ENCODE peak calls at places on chromosome 12, in nine cellular contexts. One of them, this sample, is unnamed.

GRCh38 chr12:13390381-13390856 is 193.9 kb downstream of the EMP1 start:
- DNase-seq in cardiac muscle cell: peak
- DNase-seq in right atrium auricular region: peak
- DNase-seq in gastrocnemius medialis: peak
- DNase-seq in astrocyte of the spinal cord: peak
- DNase-seq in keratinocyte: peak
- DNase-seq in NB4: no peak
- DNase-seq in fibroblast of the aortic adventitia: peak
- DNase-seq in OCI-LY7: no peak
- DNase-seq in this sample: peak

GRCh38 chr12:108337235-108338223 is 1.6 kb downstream of the CMKLR1 start:
- DNase-seq in cardiac muscle cell: peak
- DNase-seq in OCI-LY7: peak
- DNase-seq in fibroblast of the aortic adventitia: no peak
- DNase-seq in keratinocyte: no peak
- DNase-seq in right atrium auricular region: no peak
- DNase-seq in astrocyte of the spinal cord: peak
- DNase-seq in NB4: peak
- DNase-seq in gastrocnemius medialis: no peak
- DNase-seq in this sample: peak

GRCh38 chr12:68871899-68872298 is 61.1 kb downstream of the CPM start:
- DNase-seq in fibroblast of the aortic adventitia: peak
- DNase-seq in cardiac muscle cell: peak
- DNase-seq in astrocyte of the spinal cord: peak
- DNase-seq in right atrium auricular region: no peak
- DNase-seq in OCI-LY7: peak
- DNase-seq in keratinocyte: no peak
- DNase-seq in NB4: peak
- DNase-seq in gastrocnemius medialis: no peak
- DNase-seq in this sample: peak

GRCh38 chr12:63045020-63045860 is 105.8 kb downstream of the AVPR1A start:
- DNase-seq in fibroblast of the aortic adventitia: peak
- DNase-seq in cardiac muscle cell: peak
- DNase-seq in keratinocyte: no peak
- DNase-seq in OCI-LY7: no peak
- DNase-seq in right atrium auricular region: no peak
- DNase-seq in gastrocnemius medialis: no peak
- DNase-seq in NB4: no peak
- DNase-seq in astrocyte of the spinal cord: peak
- DNase-seq in this sample: peak

GRCh38 chr12:75120202-75120774 is 89.4 kb downstream of the KCNC2 start:
- DNase-seq in fibroblast of the aortic adventitia: peak
- DNase-seq in OCI-LY7: no peak
- DNase-seq in cardiac muscle cell: no peak
- DNase-seq in right atrium auricular region: no peak
- DNase-seq in NB4: no peak
- DNase-seq in astrocyte of the spinal cord: peak
- DNase-seq in gastrocnemius medialis: no peak
- DNase-seq in keratinocyte: no peak
- DNase-seq in this sample: no peak

GRCh38 chr12:81207173-81207572 is 129.3 kb downstream of the ACSS3 start:
- DNase-seq in gastrocnemius medialis: no peak
- DNase-seq in keratinocyte: no peak
- DNase-seq in fibroblast of the aortic adventitia: no peak
- DNase-seq in cardiac muscle cell: no peak
- DNase-seq in astrocyte of the spinal cord: no peak
- DNase-seq in right atrium auricular region: no peak
- DNase-seq in NB4: no peak
- DNase-seq in OCI-LY7: no peak
- DNase-seq in this sample: no peak

GRCh38 chr12:130194154-130194553 is 31.9 kb downstream of the FZD10 start:
- DNase-seq in NB4: no peak
- DNase-seq in cardiac muscle cell: no peak
- DNase-seq in astrocyte of the spinal cord: no peak
- DNase-seq in OCI-LY7: no peak
- DNase-seq in fibroblast of the aortic adventitia: no peak
- DNase-seq in right atrium auricular region: peak
- DNase-seq in keratinocyte: no peak
- DNase-seq in gastrocnemius medialis: no peak
- DNase-seq in this sample: no peak

GRCh38 chr12:14211829-14212455 is 153.5 kb upstream of the ATF7IP start:
- DNase-seq in NB4: no peak
- DNase-seq in cardiac muscle cell: no peak
- DNase-seq in right atrium auricular region: no peak
- DNase-seq in gastrocnemius medialis: no peak
- DNase-seq in OCI-LY7: no peak
- DNase-seq in astrocyte of the spinal cord: no peak
- DNase-seq in keratinocyte: no peak
- DNase-seq in fibroblast of the aortic adventitia: no peak
- DNase-seq in this sample: no peak

GRCh38 chr12:6552140-6552551 is 3.7 kb downstream of the IFFO1 start:
- DNase-seq in NB4: no peak
- DNase-seq in keratinocyte: no peak
- DNase-seq in OCI-LY7: no peak
- DNase-seq in astrocyte of the spinal cord: no peak
- DNase-seq in cardiac muscle cell: no peak
- DNase-seq in gastrocnemius medialis: peak
- DNase-seq in right atrium auricular region: no peak
- DNase-seq in fibroblast of the aortic adventitia: peak
- DNase-seq in this sample: no peak

GRCh38 chr12:15274561-15274967 is 47.7 kb upstream of the PTPRO start:
- DNase-seq in NB4: no peak
- DNase-seq in keratinocyte: peak
- DNase-seq in OCI-LY7: no peak
- DNase-seq in astrocyte of the spinal cord: peak
- DNase-seq in right atrium auricular region: no peak
- DNase-seq in gastrocnemius medialis: no peak
- DNase-seq in cardiac muscle cell: no peak
- DNase-seq in fibroblast of the aortic adventitia: no peak
- DNase-seq in this sample: peak

GRCh38 chr12:100248886-100249285 is 18.0 kb downstream of the DEPDC4 start:
- DNase-seq in OCI-LY7: no peak
- DNase-seq in keratinocyte: no peak
- DNase-seq in fibroblast of the aortic adventitia: peak
- DNase-seq in cardiac muscle cell: no peak
- DNase-seq in right atrium auricular region: no peak
- DNase-seq in astrocyte of the spinal cord: no peak
- DNase-seq in NB4: no peak
- DNase-seq in gastrocnemius medialis: no peak
- DNase-seq in this sample: no peak

GRCh38 chr12:6852651-6853354 is 853 bp downstream of the USP5 start:
- DNase-seq in OCI-LY7: peak
- DNase-seq in cardiac muscle cell: peak
- DNase-seq in NB4: peak
- DNase-seq in astrocyte of the spinal cord: peak
- DNase-seq in fibroblast of the aortic adventitia: peak
- DNase-seq in right atrium auricular region: no peak
- DNase-seq in keratinocyte: no peak
- DNase-seq in gastrocnemius medialis: no peak
- DNase-seq in this sample: peak

GRCh38 chr12:1933342-1933992 is 15.0 kb upstream of the CACNA2D4 start:
- DNase-seq in cardiac muscle cell: no peak
- DNase-seq in gastrocnemius medialis: no peak
- DNase-seq in fibroblast of the aortic adventitia: peak
- DNase-seq in OCI-LY7: peak
- DNase-seq in NB4: peak
- DNase-seq in keratinocyte: no peak
- DNase-seq in right atrium auricular region: peak
- DNase-seq in astrocyte of the spinal cord: peak
- DNase-seq in this sample: no peak

GRCh38 chr12:1935242-1935641 is 16.8 kb upstream of the CACNA2D4 start:
- DNase-seq in OCI-LY7: no peak
- DNase-seq in NB4: no peak
- DNase-seq in fibroblast of the aortic adventitia: no peak
- DNase-seq in cardiac muscle cell: no peak
- DNase-seq in right atrium auricular region: no peak
- DNase-seq in gastrocnemius medialis: no peak
- DNase-seq in keratinocyte: no peak
- DNase-seq in astrocyte of the spinal cord: no peak
- DNase-seq in this sample: no peak

GRCh38 chr12:1934068-1934467 is 15.6 kb upstream of the CACNA2D4 start:
- DNase-seq in keratinocyte: no peak
- DNase-seq in NB4: no peak
- DNase-seq in right atrium auricular region: peak
- DNase-seq in gastrocnemius medialis: no peak
- DNase-seq in OCI-LY7: no peak
- DNase-seq in fibroblast of the aortic adventitia: no peak
- DNase-seq in cardiac muscle cell: no peak
- DNase-seq in astrocyte of the spinal cord: no peak
- DNase-seq in this sample: no peak

GRCh38 chr12:1935700-1936378 is 17.4 kb upstream of the CACNA2D4 start:
- DNase-seq in OCI-LY7: no peak
- DNase-seq in cardiac muscle cell: no peak
- DNase-seq in NB4: no peak
- DNase-seq in keratinocyte: no peak
- DNase-seq in astrocyte of the spinal cord: no peak
- DNase-seq in right atrium auricular region: peak
- DNase-seq in fibroblast of the aortic adventitia: no peak
- DNase-seq in gastrocnemius medialis: no peak
- DNase-seq in this sample: no peak

GRCh38 chr12:1934831-1935230 is 16.4 kb upstream of the CACNA2D4 start:
- DNase-seq in gastrocnemius medialis: no peak
- DNase-seq in cardiac muscle cell: no peak
- DNase-seq in right atrium auricular region: no peak
- DNase-seq in astrocyte of the spinal cord: no peak
- DNase-seq in OCI-LY7: no peak
- DNase-seq in fibroblast of the aortic adventitia: no peak
- DNase-seq in NB4: no peak
- DNase-seq in keratinocyte: no peak
- DNase-seq in this sample: no peak
- H3K4me3 ChIP-seq in gastrocnemius medialis: no peak
- H3K4me3 ChIP-seq in cardiac muscle cell: no peak
- H3K4me3 ChIP-seq in right atrium auricular region: no peak
- H3K4me3 ChIP-seq in astrocyte of the spinal cord: no peak
- H3K4me3 ChIP-seq in OCI-LY7: no peak
- H3K4me3 ChIP-seq in fibroblast of the aortic adventitia: no peak
- H3K4me3 ChIP-seq in NB4: no peak
- H3K4me3 ChIP-seq in keratinocyte: no peak
- H3K4me3 ChIP-seq in this sample: no peak

GRCh38 chr12:25250744-25251730 is at the start of gene KRAS:
- DNase-seq in astrocyte of the spinal cord: peak
- DNase-seq in OCI-LY7: peak
- DNase-seq in cardiac muscle cell: peak
- DNase-seq in keratinocyte: peak
- DNase-seq in NB4: peak
- DNase-seq in gastrocnemius medialis: peak
- DNase-seq in fibroblast of the aortic adventitia: peak
- DNase-seq in right atrium auricular region: peak
- DNase-seq in this sample: peak
- TF ChIP-seq CTCF in astrocyte of the spinal cord: no peak
- TF ChIP-seq CTCF in OCI-LY7: no peak
- TF ChIP-seq CTCF in cardiac muscle cell: no peak
- TF ChIP-seq CTCF in keratinocyte: no peak
- TF ChIP-seq CTCF in NB4: no peak
- TF ChIP-seq CTCF in gastrocnemius medialis: no peak
- TF ChIP-seq CTCF in fibroblast of the aortic adventitia: no peak
- TF ChIP-seq CTCF in right atrium auricular region: peak
- TF ChIP-seq CTCF in this sample: no peak

GRCh38 chr12:52091061-52091460 is 11.6 kb downstream of the SMIM41 start:
- DNase-seq in keratinocyte: no peak
- DNase-seq in OCI-LY7: no peak
- DNase-seq in gastrocnemius medialis: no peak
- DNase-seq in fibroblast of the aortic adventitia: no peak
- DNase-seq in NB4: no peak
- DNase-seq in astrocyte of the spinal cord: no peak
- DNase-seq in cardiac muscle cell: no peak
- DNase-seq in right atrium auricular region: no peak
- DNase-seq in this sample: no peak
- H3K4me3 ChIP-seq in keratinocyte: no peak
- H3K4me3 ChIP-seq in OCI-LY7: no peak
- H3K4me3 ChIP-seq in gastrocnemius medialis: no peak
- H3K4me3 ChIP-seq in fibroblast of the aortic adventitia: no peak
- H3K4me3 ChIP-seq in NB4: no peak
- H3K4me3 ChIP-seq in astrocyte of the spinal cord: no peak
- H3K4me3 ChIP-seq in cardiac muscle cell: no peak
- H3K4me3 ChIP-seq in right atrium auricular region: no peak
- H3K4me3 ChIP-seq in this sample: no peak

GRCh38 chr12:9064201-9064814 is 51.4 kb downstream of the A2M start:
- DNase-seq in keratinocyte: no peak
- DNase-seq in OCI-LY7: no peak
- DNase-seq in gastrocnemius medialis: peak
- DNase-seq in astrocyte of the spinal cord: peak
- DNase-seq in right atrium auricular region: peak
- DNase-seq in cardiac muscle cell: peak
- DNase-seq in NB4: peak
- DNase-seq in fibroblast of the aortic adventitia: peak
- DNase-seq in this sample: peak
- TF ChIP-seq CTCF in keratinocyte: peak
- TF ChIP-seq CTCF in OCI-LY7: no peak
- TF ChIP-seq CTCF in gastrocnemius medialis: peak
- TF ChIP-seq CTCF in astrocyte of the spinal cord: peak
- TF ChIP-seq CTCF in right atrium auricular region: peak
- TF ChIP-seq CTCF in cardiac muscle cell: no peak
- TF ChIP-seq CTCF in NB4: no peak
- TF ChIP-seq CTCF in fibroblast of the aortic adventitia: peak
- TF ChIP-seq CTCF in this sample: peak

GRCh38 chr12:82896286-82896685 is 209.6 kb downstream of the TMTC2 start:
- DNase-seq in keratinocyte: no peak
- DNase-seq in OCI-LY7: no peak
- DNase-seq in right atrium auricular region: no peak
- DNase-seq in gastrocnemius medialis: no peak
- DNase-seq in fibroblast of the aortic adventitia: no peak
- DNase-seq in NB4: no peak
- DNase-seq in astrocyte of the spinal cord: no peak
- DNase-seq in cardiac muscle cell: no peak
- DNase-seq in this sample: no peak
- H3K4me3 ChIP-seq in keratinocyte: no peak
- H3K4me3 ChIP-seq in OCI-LY7: no peak
- H3K4me3 ChIP-seq in right atrium auricular region: no peak
- H3K4me3 ChIP-seq in gastrocnemius medialis: no peak
- H3K4me3 ChIP-seq in fibroblast of the aortic adventitia: no peak
- H3K4me3 ChIP-seq in NB4: no peak
- H3K4me3 ChIP-seq in astrocyte of the spinal cord: no peak
- H3K4me3 ChIP-seq in cardiac muscle cell: no peak
- H3K4me3 ChIP-seq in this sample: no peak

DNA sequence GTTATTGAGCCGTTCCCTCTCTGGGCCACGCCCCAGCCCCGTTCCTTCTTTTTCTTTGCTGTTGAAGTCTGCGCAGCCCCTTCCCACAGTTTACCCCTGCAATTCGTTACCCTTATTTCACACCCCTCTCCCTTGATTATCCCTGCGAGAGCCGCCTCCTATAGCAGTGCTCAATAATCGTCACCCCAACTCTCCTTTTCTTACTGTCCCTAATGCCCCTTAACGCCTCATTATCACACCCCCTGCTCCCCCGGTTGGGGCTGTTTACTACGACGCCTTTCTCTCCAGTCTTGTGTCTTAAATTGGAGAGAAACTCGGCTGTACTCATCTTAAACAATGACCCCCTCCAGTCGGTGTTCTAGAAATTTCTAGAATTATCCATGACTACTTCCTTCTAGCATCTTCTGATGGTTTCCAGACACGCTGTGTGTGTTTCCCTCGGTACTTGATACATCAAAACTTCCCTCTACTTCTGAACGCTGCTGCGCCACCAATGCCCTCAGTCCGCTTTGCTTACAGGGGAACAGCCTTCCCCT is 713 bp upstream of the FBXL14 start:
- DNase-seq in OCI-LY7: peak
- DNase-seq in right atrium auricular region: no peak
- DNase-seq in astrocyte of the spinal cord: peak
- DNase-seq in fibroblast of the aortic adventitia: no peak
- DNase-seq in cardiac muscle cell: peak
- DNase-seq in keratinocyte: no peak
- DNase-seq in gastrocnemius medialis: no peak
- DNase-seq in NB4: no peak
- DNase-seq in this sample: no peak
- TF ChIP-seq CTCF in OCI-LY7: no peak
- TF ChIP-seq CTCF in right atrium auricular region: no peak
- TF ChIP-seq CTCF in astrocyte of the spinal cord: no peak
- TF ChIP-seq CTCF in fibroblast of the aortic adventitia: no peak
- TF ChIP-seq CTCF in cardiac muscle cell: no peak
- TF ChIP-seq CTCF in keratinocyte: no peak
- TF ChIP-seq CTCF in gastrocnemius medialis: no peak
- TF ChIP-seq CTCF in NB4: no peak
- TF ChIP-seq CTCF in this sample: no peak